ENCODE peak calls at places on chromosomes 13 and 19, in four cellular contexts. One of them, this sample, is unnamed.

GRCh38 chr13:50123862-50124535 is 108.8 kb downstream of the KCNRG start:
- DNase-seq in GM06990: no peak
- DNase-seq in uterus: peak; percentile 85
- DNase-seq in lung: peak; percentile 96
- DNase-seq in this sample: peak; percentile 65

GRCh38 chr19:13804830-13805683 is 9.8 kb downstream of the ZSWIM4 start:
- DNase-seq in lung: no peak
- DNase-seq in uterus: no peak
- DNase-seq in GM06990: no peak
- DNase-seq in this sample: no peak

GRCh38 chr13:30431269-30431950 is 9.1 kb downstream of the UBE2L5 start:
- DNase-seq in GM06990: no peak
- DNase-seq in uterus: no peak
- DNase-seq in lung: no peak
- DNase-seq in this sample: no peak

GRCh38 chr13:41675306-41675705 is 218.0 kb downstream of the RGCC start:
- DNase-seq in GM06990: no peak
- DNase-seq in uterus: no peak
- DNase-seq in lung: no peak
- DNase-seq in this sample: no peak

GRCh38 chr13:109111141-109111540 is 481.7 kb downstream of the MYO16 start:
- DNase-seq in uterus: no peak
- DNase-seq in lung: no peak
- DNase-seq in GM06990: no peak
- DNase-seq in this sample: no peak

GRCh38 chr19:55493650-55494171 is 5.5 kb downstream of the SSC5D start:
- DNase-seq in lung: no peak
- DNase-seq in uterus: peak; percentile 43
- DNase-seq in GM06990: no peak
- DNase-seq in this sample: no peak

GRCh38 chr13:104671901-104672300 is 1605.7 kb upstream of the SLC10A2 start:
- DNase-seq in uterus: no peak
- DNase-seq in GM06990: no peak
- DNase-seq in lung: no peak
- DNase-seq in this sample: no peak

GRCh38 chr13:30892966-30893365 is 13.1 kb upstream of the MEDAG start:
- DNase-seq in GM06990: no peak
- DNase-seq in uterus: peak; percentile 71
- DNase-seq in lung: no peak
- DNase-seq in this sample: no peak

GRCh38 chr19:10288662-10289166 is 1.0 kb upstream of the ICAM5 start:
- DNase-seq in GM06990: peak; percentile 76
- DNase-seq in uterus: no peak
- DNase-seq in lung: peak; percentile 59
- DNase-seq in this sample: peak; percentile 46

GRCh38 chr13:59674616-59675015 is 489.1 kb downstream of the DIAPH3 start:
- DNase-seq in uterus: no peak
- DNase-seq in GM06990: no peak
- DNase-seq in lung: no peak
- DNase-seq in this sample: no peak

GRCh38 chr13:27194895-27195764 is 23.5 kb upstream of the USP12 start:
- DNase-seq in uterus: no peak
- DNase-seq in GM06990: no peak
- DNase-seq in lung: no peak
- DNase-seq in this sample: no peak

GRCh38 chr13:92530364-92530763 is 696.2 kb upstream of the GPC6 start:
- DNase-seq in lung: no peak
- DNase-seq in uterus: no peak
- DNase-seq in GM06990: no peak
- DNase-seq in this sample: no peak

GRCh38 chr19:20423381-20424207 is 142.0 kb downstream of the ZNF737 start:
- DNase-seq in lung: peak; percentile 68
- DNase-seq in uterus: peak; percentile 54
- DNase-seq in GM06990: peak; percentile 39
- DNase-seq in this sample: no peak

GRCh38 chr19:16216744-16217670 is 19.3 kb downstream of the AP1M1 start:
- DNase-seq in uterus: no peak
- DNase-seq in lung: no peak
- DNase-seq in GM06990: no peak
- DNase-seq in this sample: no peak

GRCh38 chr19:49462492-49462891 is 9.5 kb downstream of the ALDH16A1 start:
- DNase-seq in uterus: no peak
- DNase-seq in lung: no peak
- DNase-seq in GM06990: no peak
- DNase-seq in this sample: no peak

GRCh38 chr19:36215276-36216171 is 618 bp downstream of the ZNF146 start:
- DNase-seq in uterus: no peak
- DNase-seq in lung: no peak
- DNase-seq in GM06990: no peak
- DNase-seq in this sample: no peak

GRCh38 chr19:37009871-37010270 is 68.4 kb upstream of the ZNF420 start:
- DNase-seq in lung: no peak
- DNase-seq in uterus: no peak
- DNase-seq in GM06990: no peak
- DNase-seq in this sample: no peak

GRCh38 chr19:6529937-6530384 is 865 bp upstream of the TNFSF9 start:
- DNase-seq in uterus: no peak
- DNase-seq in lung: no peak
- DNase-seq in GM06990: no peak
- DNase-seq in this sample: no peak

GRCh38 chr19:49631610-49632192 is 8.2 kb downstream of the RRAS start:
- DNase-seq in GM06990: no peak
- DNase-seq in uterus: no peak
- DNase-seq in lung: no peak
- DNase-seq in this sample: no peak

GRCh38 chr13:100392709-100393630 is 195.6 kb downstream of the GGACT start:
- DNase-seq in uterus: peak; percentile 95
- DNase-seq in lung: peak; percentile 78
- DNase-seq in GM06990: no peak
- DNase-seq in this sample: peak; percentile 34

GRCh38 chr13:27960362-27961226 is 8.5 kb downstream of the CDX2 start:
- DNase-seq in uterus: no peak
- DNase-seq in GM06990: peak; percentile 47
- DNase-seq in lung: peak; percentile 57
- DNase-seq in this sample: no peak

GRCh38 chr13:75876371-75877050 is 240.4 kb downstream of the LMO7 start:
- DNase-seq in GM06990: peak; percentile 11
- DNase-seq in uterus: peak; percentile 49
- DNase-seq in lung: peak; percentile 53
- DNase-seq in this sample: peak; percentile 33

GRCh38 chr13:43663474-43664090 is 123.2 kb downstream of the ENOX1 start:
- DNase-seq in lung: no peak
- DNase-seq in uterus: no peak
- DNase-seq in GM06990: no peak
- DNase-seq in this sample: no peak

GRCh38 chr19:388691-389090 is 20.3 kb downstream of the C2CD4C start:
- DNase-seq in GM06990: no peak
- DNase-seq in lung: no peak
- DNase-seq in uterus: no peak
- DNase-seq in this sample: no peak

GRCh38 chr13:44396295-44396962 is 22.8 kb downstream of the SERP2 start:
- DNase-seq in uterus: no peak
- DNase-seq in GM06990: no peak
- DNase-seq in lung: no peak
- DNase-seq in this sample: no peak

GRCh38 chr13:88022826-88023225 is 351.7 kb downstream of the SLITRK5 start:
- DNase-seq in lung: no peak
- DNase-seq in uterus: no peak
- DNase-seq in GM06990: no peak
- DNase-seq in this sample: no peak

GRCh38 chr13:69243366-69243765 is 864.3 kb upstream of the ATXN8OS start:
- DNase-seq in lung: no peak
- DNase-seq in uterus: no peak
- DNase-seq in GM06990: no peak
- DNase-seq in this sample: no peak

GRCh38 chr13:112894673-112895481 is 74.1 kb upstream of the MCF2L start:
- DNase-seq in uterus: no peak
- DNase-seq in GM06990: no peak
- DNase-seq in lung: no peak
- DNase-seq in this sample: no peak

GRCh38 chr19:8261881-8262280 is 46.3 kb downstream of the CD320 start:
- DNase-seq in GM06990: no peak
- DNase-seq in lung: no peak
- DNase-seq in uterus: no peak
- DNase-seq in this sample: no peak

GRCh38 chr19:30743702-30744101 is 371.5 kb downstream of the ZNF536 start:
- DNase-seq in uterus: no peak
- DNase-seq in lung: no peak
- DNase-seq in GM06990: no peak
- DNase-seq in this sample: no peak

GRCh38 chr19:32876919-32877285 is 7.3 kb upstream of the SLC7A9 start:
- DNase-seq in GM06990: no peak
- DNase-seq in uterus: no peak
- DNase-seq in lung: no peak
- DNase-seq in this sample: no peak

GRCh38 chr13:76397413-76397812 is 488.8 kb downstream of the KCTD12 start:
- DNase-seq in lung: no peak
- DNase-seq in uterus: no peak
- DNase-seq in GM06990: no peak
- DNase-seq in this sample: no peak

GRCh38 chr13:20387441-20387971 is 138.2 kb downstream of the CRYL1 start:
- DNase-seq in GM06990: no peak
- DNase-seq in lung: no peak
- DNase-seq in uterus: no peak
- DNase-seq in this sample: no peak

DNA sequence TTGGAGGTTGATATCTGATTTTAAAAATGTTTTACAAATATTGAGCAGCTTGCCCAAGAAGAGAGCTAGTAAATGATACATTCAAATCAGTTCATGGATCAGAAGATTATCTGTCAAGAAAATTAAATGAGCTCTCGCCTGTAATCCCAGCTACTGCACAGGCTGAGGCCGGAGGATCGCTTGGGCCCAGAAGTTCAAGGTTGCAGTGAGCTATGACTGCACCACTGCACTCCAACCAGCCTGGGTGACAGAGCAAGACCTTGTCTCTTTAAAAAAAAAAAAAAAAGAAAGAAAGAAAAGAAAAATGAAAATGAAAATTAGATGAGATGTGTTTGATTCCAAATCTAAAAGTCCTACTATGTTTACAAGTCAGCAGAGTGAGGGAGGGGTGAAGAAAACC is 2.4 kb downstream of the SPART start:
- DNase-seq in lung: no peak
- DNase-seq in uterus: no peak
- DNase-seq in GM06990: no peak
- DNase-seq in this sample: no peak
- H3K4me3 ChIP-seq in lung: no peak overlapping the region
- H3K4me3 ChIP-seq in uterus: no peak overlapping the region
- H3K4me3 ChIP-seq in GM06990: no peak overlapping the region
- H3K4me3 ChIP-seq in this sample: no peak overlapping the region

GRCh38 chr13:111210082-111210481 is 95.0 kb downstream of the ARHGEF7 start:
- DNase-seq in uterus: no peak
- DNase-seq in lung: no peak
- DNase-seq in GM06990: no peak
- DNase-seq in this sample: no peak

GRCh38 chr13:111211789-111212516 is 96.8 kb downstream of the ARHGEF7 start:
- DNase-seq in lung: no peak
- DNase-seq in uterus: no peak
- DNase-seq in GM06990: no peak
- DNase-seq in this sample: no peak

GRCh38 chr13:111210488-111210887 is 95.4 kb downstream of the ARHGEF7 start:
- DNase-seq in GM06990: no peak
- DNase-seq in lung: peak; percentile 68
- DNase-seq in uterus: no peak
- DNase-seq in this sample: no peak

GRCh38 chr13:111210945-111211469 is 95.9 kb downstream of the ARHGEF7 start:
- DNase-seq in GM06990: no peak
- DNase-seq in lung: no peak
- DNase-seq in uterus: no peak
- DNase-seq in this sample: no peak

DNA sequence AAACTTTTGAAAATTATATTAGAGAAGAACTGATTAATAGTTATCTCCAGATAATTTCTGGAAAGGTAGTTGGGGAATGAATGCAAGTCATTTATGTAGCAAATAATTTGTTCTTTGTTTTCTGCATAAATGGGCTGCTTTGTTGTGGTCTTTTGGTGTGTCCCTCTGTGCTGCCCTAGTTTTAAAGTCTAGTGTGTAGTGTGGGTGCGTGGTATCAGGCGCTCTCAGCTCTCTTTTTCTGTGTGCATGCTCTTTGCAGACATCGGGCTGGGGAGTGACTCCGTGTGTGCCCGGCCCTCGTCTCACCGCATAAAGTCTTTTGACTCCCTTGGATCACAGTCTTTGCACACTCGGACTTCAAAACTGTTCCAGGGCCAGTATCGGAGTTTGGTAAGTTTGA is 94.5 kb downstream of the ARHGEF7 start:
- DNase-seq in lung: no peak
- DNase-seq in uterus: no peak
- DNase-seq in GM06990: no peak
- DNase-seq in this sample: no peak
- TF ChIP-seq CTCF in lung: no peak
- TF ChIP-seq CTCF in uterus: no peak
- TF ChIP-seq CTCF in GM06990: no peak
- TF ChIP-seq CTCF in this sample: no peak

DNA sequence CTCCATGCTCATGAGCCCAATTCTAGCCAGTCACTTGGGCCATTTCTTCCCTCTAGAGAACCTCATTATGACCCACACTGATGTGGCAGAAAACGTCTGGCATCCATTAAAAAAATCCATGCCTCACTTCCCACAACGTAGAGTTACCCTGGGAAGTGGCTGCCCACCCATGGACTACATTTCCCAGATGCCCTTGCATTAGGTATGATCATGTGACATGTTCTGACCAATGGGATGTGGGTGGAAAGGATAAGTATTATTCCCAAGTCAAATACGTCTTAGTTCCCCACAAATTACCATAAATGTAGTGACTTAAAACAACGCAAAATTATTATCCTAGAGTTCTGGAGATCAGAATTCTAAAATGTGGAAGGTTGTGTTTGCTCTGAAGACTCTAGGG is 47.9 kb upstream of the ZNRF4 start:
- DNase-seq in GM06990: no peak
- DNase-seq in uterus: no peak
- DNase-seq in lung: no peak
- DNase-seq in this sample: no peak
- H3K4me3 ChIP-seq in GM06990: no peak overlapping the region
- H3K4me3 ChIP-seq in uterus: no peak overlapping the region
- H3K4me3 ChIP-seq in lung: no peak overlapping the region
- H3K4me3 ChIP-seq in this sample: no peak overlapping the region

GRCh38 chr13:24610956-24611355 is 69.3 kb upstream of the ATP12A start:
- DNase-seq in lung: no peak
- DNase-seq in GM06990: no peak
- DNase-seq in uterus: no peak
- DNase-seq in this sample: no peak

GRCh38 chr13:24606486-24607170 is 73.6 kb upstream of the ATP12A start:
- DNase-seq in lung: no peak
- DNase-seq in GM06990: no peak
- DNase-seq in uterus: no peak
- DNase-seq in this sample: no peak

DNA sequence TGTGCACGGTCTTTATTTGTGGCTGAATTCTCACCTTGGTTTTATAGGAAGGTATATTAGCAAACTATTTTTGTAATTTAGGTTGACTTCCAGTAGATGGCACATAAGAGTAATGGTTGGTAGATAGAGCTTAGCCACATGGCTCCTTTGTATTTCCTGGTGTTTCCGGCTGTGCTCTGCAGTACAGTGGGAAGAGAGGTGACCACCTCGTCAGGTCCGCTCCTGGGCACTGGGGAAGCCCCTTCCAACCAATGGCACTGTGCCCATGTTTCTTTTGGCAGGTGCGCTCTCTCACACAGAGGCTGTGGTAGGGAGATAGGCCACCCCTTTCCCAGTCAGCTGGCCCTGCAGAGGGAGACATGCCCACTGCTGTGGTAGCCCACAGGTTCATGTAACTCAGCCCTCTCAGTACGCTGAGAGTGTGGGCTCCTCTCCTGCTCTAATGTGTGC is 74.3 kb upstream of the ATP12A start:
- DNase-seq in GM06990: peak; percentile 29
- DNase-seq in lung: no peak
- DNase-seq in uterus: no peak
- DNase-seq in this sample: no peak
- TF ChIP-seq CTCF in GM06990: peak; percentile 38
- TF ChIP-seq CTCF in lung: no peak
- TF ChIP-seq CTCF in uterus: no peak
- TF ChIP-seq CTCF in this sample: peak; percentile 43

This sample was measured in GM12864.